ENCODE peak calls at places on chromosomes 2 and 18, in four cellular contexts. I, L, S and Y are unnamed samples.

GRCh38 chr18:34947711-34948125 is 93.5 kb upstream of the MAPRE2 start:
- DNase-seq in I (no peak), L (peak; percentile 78), S (no peak), Y (no peak)

GRCh38 chr2:145184741-145185671 is 665.1 kb upstream of the ZEB2 start:
- DNase-seq in I (no peak), L (peak; percentile 27), S (no peak), Y (no peak)

GRCh38 chr18:74734013-74734444 is 136.4 kb downstream of the ZNF407 start:
- DNase-seq in I (no peak), L (no peak), S (no peak), Y (peak; percentile 22)

GRCh38 chr2:102792538-102793208 is 30.8 kb downstream of the TMEM182 start:
- DNase-seq in I (no peak), L (no peak), S (no peak), Y (no peak)

GRCh38 chr2:20488136-20488705 is 41.3 kb downstream of the RHOB start:
- DNase-seq in I (no peak), L (no peak), S (no peak), Y (no peak)

GRCh38 chr2:101463885-101464653 is 10.8 kb downstream of the RFX8 start:
- DNase-seq in I (no peak), L (peak; percentile 99), S (no peak), Y (no peak)

GRCh38 chr2:190462611-190463010 is 54.5 kb downstream of the MFSD6 start:
- DNase-seq in I (no peak), L (no peak), S (no peak), Y (no peak)

GRCh38 chr18:10388380-10388779 is 66.1 kb upstream of the APCDD1 start:
- DNase-seq in I (no peak), L (no peak), S (no peak), Y (no peak)

GRCh38 chr18:48828713-48829442 is 121.9 kb downstream of the SMAD7 start:
- DNase-seq in I (no peak), L (no peak), S (peak; percentile 13), Y (no peak)

GRCh38 chr2:171608168-171608567 is 79.1 kb upstream of the DYNC1I2 start:
- DNase-seq in I (no peak), L (no peak), S (no peak), Y (no peak)

GRCh38 chr18:6220129-6220528 is 194.6 kb downstream of the L3MBTL4 start:
- DNase-seq in I (no peak), L (no peak), S (no peak), Y (no peak)

GRCh38 chr2:203532957-203533695 is 2.0 kb downstream of the RAPH1 start:
- DNase-seq in I (no peak), L (peak; percentile 60), S (no peak), Y (peak; percentile 26)